ENCODE peak calls at places on chromosomes 16 and 17, in six cellular contexts. F is T-cell; N is cardiac septum; X is CD8-positive, alpha-beta memory T cell; B is stimulated activated CD4-positive, alpha-beta T cell treated with anti-CD3 and anti-CD28 coated beads, TNF-alpha, amount 100 ng/mL, for 4 hours; S is iris pigment epithelial cell. P is an unnamed sample.

GRCh38 chr17:51046527-51047384 is 73.9 kb downstream of the SPAG9 start:
- DNase-seq in N (no peak), S (peak), X (no peak), F (no peak), B (no peak), P (no peak)

GRCh38 chr17:44911133-44912001 is 3.9 kb downstream of the GFAP start:
- DNase-seq in X (peak), N (peak), B (peak), S (peak), F (peak), P (no peak)

GRCh38 chr17:60554377-60554788 is 28.3 kb upstream of the APPBP2 start:
- DNase-seq in S (peak), X (no peak), N (no peak), B (no peak), F (no peak), P (no peak)

GRCh38 chr17:7330099-7331015 is 1.2 kb upstream of the NEURL4 start:
- DNase-seq in S (peak), F (peak), N (peak), B (peak), X (peak), P (no peak)

GRCh38 chr17:28193241-28193640 is 125.8 kb upstream of the TMEM97 start:
- DNase-seq in F (no peak), N (no peak), X (no peak), B (no peak), S (no peak), P (no peak)

GRCh38 chr17:42598905-42599304 is 10.3 kb downstream of the RETREG3 start:
- DNase-seq in N (no peak), S (no peak), B (no peak), X (no peak), F (no peak), P (no peak)

GRCh38 chr16:3651461-3652372 is 2.8 kb upstream of the DNASE1 start:
- DNase-seq in S (no peak), F (no peak), B (no peak), X (no peak), N (no peak), P (no peak)

GRCh38 chr16:23071202-23072083 is 77.8 kb downstream of the USP31 start:
- DNase-seq in B (no peak), N (no peak), F (no peak), S (peak), X (no peak), P (no peak)

GRCh38 chr17:1019451-1019850 is 22.5 kb downstream of the TIMM22 start:
- DNase-seq in S (no peak), N (no peak), F (no peak), B (no peak), X (no peak), P (no peak)

GRCh38 chr17:47797797-47798196 is 23.8 kb downstream of the OSBPL7 start:
- DNase-seq in S (peak), F (no peak), X (no peak), N (no peak), B (no peak), P (no peak)

GRCh38 chr17:19410875-19411291 is at the start of gene RNF112:
- DNase-seq in S (no peak), B (no peak), N (peak), X (no peak), F (no peak), P (no peak)

GRCh38 chr17:5618511-5618910 is 34.2 kb upstream of the NLRP1 start:
- DNase-seq in S (no peak), X (no peak), N (no peak), B (no peak), F (no peak), P (no peak)

GRCh38 chr16:4535627-4536108 is 2.9 kb downstream of the CDIP1 start:
- DNase-seq in N (no peak), S (no peak), X (no peak), F (no peak), B (no peak), P (no peak)

GRCh38 chr17:28612936-28613872 is 781 bp downstream of the RSKR start:
- DNase-seq in N (no peak), F (peak), X (peak), B (no peak), S (peak), P (no peak)

GRCh38 chr17:4453821-4454591 is 20.3 kb downstream of the SPNS3 start:
- DNase-seq in F (no peak), N (no peak), S (no peak), B (no peak), X (no peak), P (no peak)

GRCh38 chr17:49294126-49294525 is 63.5 kb upstream of the PHOSPHO1 start:
- DNase-seq in S (no peak), X (no peak), N (no peak), B (no peak), F (no peak), P (no peak)